ENCODE peak calls at places on chromosomes 5 and 9, in seven cellular contexts. J is pancreas; T is CD8-positive, alpha-beta memory T cell; R is tibial nerve; F is heart right ventricle; S is PC-9; W is HepG2. A is an unnamed sample. For H3K36me3, the result is how much of the 10 kb centered on the place peaks cover.

GRCh38 chr5:118918232-118918631 is 70.1 kb downstream of the DTWD2 start:
- DNase-seq in T (no peak), J (no peak), R (no peak), F (no peak), S (no peak), W (no peak), A (no peak)

GRCh38 chr5:39461007-39461682 is 36.4 kb upstream of the DAB2 start:
- DNase-seq in R (peak), W (no peak), F (peak), J (peak), S (no peak), T (no peak), A (no peak)

GRCh38 chr5:52809884-52810283 is 22.2 kb downstream of the ITGA1 start:
- DNase-seq in W (no peak), J (no peak), S (no peak), F (no peak), T (no peak), R (no peak), A (no peak)

GRCh38 chr9:137228515-137228967 is 1.2 kb downstream of the RNF224 start:
- DNase-seq in J (no peak), F (no peak), W (no peak), T (no peak), S (peak), R (no peak), A (no peak)

GRCh38 chr9:112056986-112057385 is 118.1 kb downstream of the SUSD1 start:
- DNase-seq in F (no peak), J (no peak), R (no peak), S (no peak), T (no peak), W (no peak), A (no peak)

GRCh38 chr5:91332267-91333044 is 50.7 kb downstream of the ARRDC3 start:
- DNase-seq in T (no peak), F (no peak), W (peak), S (peak), J (no peak), R (no peak), A (no peak)

GRCh38 chr9:23375511-23375910 is 450.5 kb downstream of the ELAVL2 start:
- DNase-seq in W (no peak), S (no peak), J (no peak), R (no peak), T (no peak), F (no peak), A (no peak)

GRCh38 chr5:169941542-169941941 is 38.8 kb downstream of the INSYN2B start:
- DNase-seq in R (peak), F (no peak), J (no peak), T (no peak), W (no peak), S (no peak), A (no peak)

GRCh38 chr5:22295832-22296231 is 557.3 kb downstream of the CDH12 start:
- DNase-seq in R (no peak), S (no peak), J (no peak), F (no peak), W (no peak), T (no peak), A (no peak)

GRCh38 chr5:44844744-44845143 is 36.0 kb downstream of the MRPS30 start:
- DNase-seq in S (no peak), J (no peak), W (no peak), R (no peak), T (no peak), F (no peak), A (no peak)

GRCh38 chr5:151706906-151707305 is 20.2 kb upstream of the SPARC start:
- DNase-seq in R (no peak), W (no peak), F (no peak), T (no peak), S (no peak), J (no peak), A (no peak)

GRCh38 chr5:176547811-176548210 is 1.3 kb upstream of the CDHR2 start:
- DNase-seq in R (no peak), S (no peak), W (peak), F (no peak), T (no peak), J (no peak), A (no peak)

GRCh38 chr5:153135416-153135815 is 355.1 kb upstream of the GRIA1 start:
- DNase-seq in J (no peak), T (no peak), W (no peak), F (no peak), S (no peak), R (no peak), A (no peak)

GRCh38 chr9:37441776-37442370 is 19.4 kb downstream of the GRHPR start:
- DNase-seq in F (no peak), T (no peak), R (no peak), S (no peak), J (no peak), W (no peak), A (no peak)
- H3K36me3 ChIP-seq in F (under half), T (under half), R (under half), S (under half), J (under half), W (under half), A (under half)

DNA sequence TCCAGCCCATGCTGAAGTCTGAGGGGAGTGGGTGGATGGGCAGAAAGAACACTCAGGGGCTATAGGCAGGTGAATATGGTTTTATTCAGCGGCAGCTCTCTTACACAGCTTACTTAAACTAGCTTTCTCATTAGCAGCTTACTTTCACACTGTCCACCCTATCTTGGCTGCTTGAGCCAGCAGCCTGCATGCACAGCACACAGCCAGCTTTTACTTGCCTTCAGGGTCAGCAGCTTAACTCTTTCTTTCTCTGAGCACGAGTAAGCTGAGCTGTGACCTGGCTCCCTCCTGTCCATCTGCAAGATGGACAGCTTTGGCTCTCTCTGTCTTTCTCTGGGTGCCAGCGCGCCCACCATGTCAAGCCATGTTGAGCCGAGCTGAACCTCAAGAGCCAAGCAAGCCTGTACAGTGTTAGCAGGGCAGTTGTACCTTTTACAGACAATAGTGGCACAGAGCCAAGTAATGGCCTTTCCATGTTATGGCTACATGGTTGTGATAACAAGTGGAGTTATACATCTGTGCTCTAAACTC is 1054.9 kb downstream of the PTPRD start:
- DNase-seq in J (no peak), R (no peak), W (peak), F (no peak), T (no peak), S (no peak), A (no peak)
- H3K4me3 ChIP-seq in J (no peak), R (no peak), W (no peak), F (no peak), T (no peak), S (no peak), A (no peak)

GRCh38 chr9:94799578-94800264 is 73.2 kb downstream of the AOPEP start:
- DNase-seq in J (no peak), T (no peak), F (no peak), R (no peak), S (peak), W (no peak), A (peak)

GRCh38 chr9:94801242-94801641 is 74.7 kb downstream of the AOPEP start:
- DNase-seq in S (no peak), R (no peak), F (no peak), T (no peak), W (no peak), J (no peak), A (no peak)

GRCh38 chr9:94798668-94799067 is 72.2 kb downstream of the AOPEP start:
- DNase-seq in R (no peak), W (no peak), T (no peak), J (no peak), S (no peak), F (no peak), A (no peak)

GRCh38 chr9:94801685-94802084 is 75.2 kb downstream of the AOPEP start:
- DNase-seq in F (no peak), J (no peak), S (no peak), W (no peak), R (no peak), T (no peak), A (no peak)

GRCh38 chr9:94800424-94801117 is 74.1 kb downstream of the AOPEP start:
- DNase-seq in W (no peak), T (no peak), R (peak), F (no peak), J (no peak), S (no peak), A (peak)
- H3K27ac ChIP-seq in W (no peak), T (no peak), R (peak), F (no peak), J (no peak), S (peak), A (peak)

GRCh38 chr9:92850898-92851297 is 26.9 kb downstream of the ZNF484 start:
- DNase-seq in R (no peak), T (no peak), J (no peak), W (no peak), S (no peak), F (no peak), A (no peak)
- H3K36me3 ChIP-seq in R (under half), T (under half), J (under half), W (under half), S (half or more), F (under half), A (half or more)

DNA sequence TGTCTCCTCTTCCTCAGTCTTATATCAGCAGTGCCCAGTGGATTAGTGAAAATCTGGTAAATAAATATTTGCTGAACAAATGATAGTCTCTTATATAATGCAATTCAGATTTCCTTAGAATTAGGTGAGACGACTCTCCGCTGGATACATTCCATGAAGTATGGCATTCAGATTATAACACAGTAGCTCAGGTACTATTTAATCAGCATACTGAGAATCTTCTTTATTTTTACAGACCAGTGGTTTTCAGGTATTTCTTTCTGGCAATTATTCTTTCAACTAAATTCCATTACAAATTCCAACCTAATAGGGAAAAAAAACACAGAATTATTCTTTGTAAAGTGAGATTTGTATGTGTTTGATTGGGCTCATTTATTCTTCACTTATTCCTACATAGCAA is 435.5 kb downstream of the TAF11L14 start:
- DNase-seq in R (no peak), S (no peak), T (no peak), J (no peak), W (no peak), F (no peak), A (no peak)
- H3K4me3 ChIP-seq in R (no peak), S (no peak), T (no peak), J (no peak), W (no peak), F (no peak), A (no peak)

GRCh38 chr5:109614316-109614715 is 75.4 kb upstream of the MAN2A1 start:
- DNase-seq in R (no peak), W (no peak), F (no peak), J (no peak), S (no peak), T (no peak), A (no peak)
- H3K27ac ChIP-seq in R (no peak), W (no peak), F (no peak), J (no peak), S (no peak), T (no peak), A (no peak)

A was measured in ascending aorta.